ENCODE peak calls at places on chromosomes 5 and 9, in eight cellular contexts. One of them, this sample, is unnamed. For H3K9me3, the result is how much of the 10 kb centered on the place peaks cover.

GRCh38 chr5:9473624-9474023 is 72.3 kb downstream of the SEMA5A start:
- DNase-seq in SK-N-SH: no peak
- DNase-seq in transverse colon: no peak
- DNase-seq in stomach: no peak
- DNase-seq in Panc1: no peak
- DNase-seq in spleen: no peak
- DNase-seq in breast epithelium: no peak
- DNase-seq in HCT116: no peak
- DNase-seq in this sample: no peak

GRCh38 chr5:181054871-181055494 is 14.9 kb downstream of the BTNL9 start:
- DNase-seq in SK-N-SH: no peak
- DNase-seq in transverse colon: no peak
- DNase-seq in spleen: no peak
- DNase-seq in HCT116: no peak
- DNase-seq in Panc1: no peak
- DNase-seq in breast epithelium: no peak
- DNase-seq in stomach: no peak
- DNase-seq in this sample: no peak

GRCh38 chr5:52648726-52649125 is 139.0 kb upstream of the ITGA1 start:
- DNase-seq in breast epithelium: no peak
- DNase-seq in transverse colon: no peak
- DNase-seq in stomach: no peak
- DNase-seq in Panc1: no peak
- DNase-seq in HCT116: no peak
- DNase-seq in spleen: no peak
- DNase-seq in SK-N-SH: no peak
- DNase-seq in this sample: no peak

GRCh38 chr9:29349050-29349449 is 1775.8 kb upstream of the C9orf72 start:
- DNase-seq in stomach: no peak
- DNase-seq in SK-N-SH: no peak
- DNase-seq in transverse colon: no peak
- DNase-seq in Panc1: no peak
- DNase-seq in breast epithelium: no peak
- DNase-seq in HCT116: no peak
- DNase-seq in spleen: no peak
- DNase-seq in this sample: no peak

GRCh38 chr5:174572591-174572990 is 151.8 kb upstream of the MSX2 start:
- DNase-seq in SK-N-SH: no peak
- DNase-seq in HCT116: no peak
- DNase-seq in breast epithelium: no peak
- DNase-seq in spleen: no peak
- DNase-seq in transverse colon: no peak
- DNase-seq in stomach: no peak
- DNase-seq in Panc1: no peak
- DNase-seq in this sample: no peak

GRCh38 chr5:111143910-111144309 is 51.8 kb downstream of the WDR36 start:
- DNase-seq in breast epithelium: peak
- DNase-seq in HCT116: no peak
- DNase-seq in transverse colon: no peak
- DNase-seq in spleen: no peak
- DNase-seq in SK-N-SH: no peak
- DNase-seq in stomach: no peak
- DNase-seq in Panc1: no peak
- DNase-seq in this sample: no peak

GRCh38 chr9:26129216-26129615 is 451.0 kb upstream of the TUSC1 start:
- DNase-seq in HCT116: no peak
- DNase-seq in Panc1: no peak
- DNase-seq in stomach: no peak
- DNase-seq in SK-N-SH: no peak
- DNase-seq in breast epithelium: no peak
- DNase-seq in spleen: no peak
- DNase-seq in transverse colon: no peak
- DNase-seq in this sample: no peak

GRCh38 chr9:134781895-134782294 is 98.7 kb upstream of the FCN2 start:
- DNase-seq in Panc1: no peak
- DNase-seq in transverse colon: no peak
- DNase-seq in HCT116: no peak
- DNase-seq in stomach: no peak
- DNase-seq in spleen: no peak
- DNase-seq in SK-N-SH: peak
- DNase-seq in breast epithelium: no peak
- DNase-seq in this sample: no peak

GRCh38 chr5:176446884-176447537 is 1.2 kb upstream of the FAF2 start:
- DNase-seq in transverse colon: peak
- DNase-seq in SK-N-SH: no peak
- DNase-seq in breast epithelium: no peak
- DNase-seq in stomach: no peak
- DNase-seq in Panc1: no peak
- DNase-seq in HCT116: no peak
- DNase-seq in spleen: peak
- DNase-seq in this sample: no peak

GRCh38 chr5:124180523-124181461 is 565.6 kb downstream of the ZNF608 start:
- DNase-seq in stomach: no peak
- DNase-seq in SK-N-SH: no peak
- DNase-seq in spleen: no peak
- DNase-seq in HCT116: no peak
- DNase-seq in breast epithelium: no peak
- DNase-seq in transverse colon: no peak
- DNase-seq in Panc1: no peak
- DNase-seq in this sample: no peak

GRCh38 chr5:112316731-112317130 is 102.3 kb downstream of the EPB41L4A start:
- DNase-seq in Panc1: no peak
- DNase-seq in transverse colon: no peak
- DNase-seq in spleen: no peak
- DNase-seq in breast epithelium: no peak
- DNase-seq in SK-N-SH: no peak
- DNase-seq in HCT116: no peak
- DNase-seq in stomach: peak
- DNase-seq in this sample: no peak

GRCh38 chr9:83444110-83444509 is 94.1 kb downstream of the FRMD3 start:
- DNase-seq in breast epithelium: no peak
- DNase-seq in SK-N-SH: peak
- DNase-seq in spleen: no peak
- DNase-seq in transverse colon: no peak
- DNase-seq in stomach: no peak
- DNase-seq in Panc1: no peak
- DNase-seq in HCT116: no peak
- DNase-seq in this sample: no peak

GRCh38 chr5:148875205-148875875 is 48.9 kb downstream of the ADRB2 start:
- DNase-seq in SK-N-SH: no peak
- DNase-seq in HCT116: no peak
- DNase-seq in Panc1: no peak
- DNase-seq in transverse colon: no peak
- DNase-seq in stomach: no peak
- DNase-seq in spleen: no peak
- DNase-seq in breast epithelium: no peak
- DNase-seq in this sample: no peak

GRCh38 chr5:65919773-65920172 is 6.6 kb upstream of the ERBIN start:
- DNase-seq in HCT116: no peak
- DNase-seq in breast epithelium: no peak
- DNase-seq in SK-N-SH: no peak
- DNase-seq in Panc1: no peak
- DNase-seq in stomach: no peak
- DNase-seq in spleen: no peak
- DNase-seq in transverse colon: no peak
- DNase-seq in this sample: no peak

GRCh38 chr5:115366223-115366622 is 69.8 kb upstream of the CCDC112 start:
- DNase-seq in SK-N-SH: peak
- DNase-seq in HCT116: no peak
- DNase-seq in breast epithelium: no peak
- DNase-seq in Panc1: no peak
- DNase-seq in stomach: no peak
- DNase-seq in transverse colon: no peak
- DNase-seq in spleen: no peak
- DNase-seq in this sample: no peak

GRCh38 chr5:16616536-16617271 is at the start of gene RETREG1:
- DNase-seq in transverse colon: peak
- DNase-seq in breast epithelium: peak
- DNase-seq in spleen: peak
- DNase-seq in HCT116: peak
- DNase-seq in stomach: peak
- DNase-seq in Panc1: no peak
- DNase-seq in SK-N-SH: peak
- DNase-seq in this sample: peak

GRCh38 chr9:76475691-76476090 is 16.7 kb downstream of the GCNT1 start:
- DNase-seq in HCT116: no peak
- DNase-seq in breast epithelium: no peak
- DNase-seq in SK-N-SH: no peak
- DNase-seq in transverse colon: no peak
- DNase-seq in spleen: no peak
- DNase-seq in Panc1: no peak
- DNase-seq in stomach: no peak
- DNase-seq in this sample: no peak

GRCh38 chr5:138702166-138702826 is 50.9 kb upstream of the CTNNA1 start:
- DNase-seq in breast epithelium: no peak
- DNase-seq in SK-N-SH: no peak
- DNase-seq in Panc1: no peak
- DNase-seq in HCT116: peak
- DNase-seq in spleen: no peak
- DNase-seq in transverse colon: no peak
- DNase-seq in stomach: no peak
- DNase-seq in this sample: no peak

GRCh38 chr5:133938039-133938821 is 30.2 kb downstream of the C5orf15 start:
- DNase-seq in stomach: peak
- DNase-seq in HCT116: no peak
- DNase-seq in breast epithelium: no peak
- DNase-seq in transverse colon: no peak
- DNase-seq in SK-N-SH: no peak
- DNase-seq in spleen: no peak
- DNase-seq in Panc1: no peak
- DNase-seq in this sample: no peak

DNA sequence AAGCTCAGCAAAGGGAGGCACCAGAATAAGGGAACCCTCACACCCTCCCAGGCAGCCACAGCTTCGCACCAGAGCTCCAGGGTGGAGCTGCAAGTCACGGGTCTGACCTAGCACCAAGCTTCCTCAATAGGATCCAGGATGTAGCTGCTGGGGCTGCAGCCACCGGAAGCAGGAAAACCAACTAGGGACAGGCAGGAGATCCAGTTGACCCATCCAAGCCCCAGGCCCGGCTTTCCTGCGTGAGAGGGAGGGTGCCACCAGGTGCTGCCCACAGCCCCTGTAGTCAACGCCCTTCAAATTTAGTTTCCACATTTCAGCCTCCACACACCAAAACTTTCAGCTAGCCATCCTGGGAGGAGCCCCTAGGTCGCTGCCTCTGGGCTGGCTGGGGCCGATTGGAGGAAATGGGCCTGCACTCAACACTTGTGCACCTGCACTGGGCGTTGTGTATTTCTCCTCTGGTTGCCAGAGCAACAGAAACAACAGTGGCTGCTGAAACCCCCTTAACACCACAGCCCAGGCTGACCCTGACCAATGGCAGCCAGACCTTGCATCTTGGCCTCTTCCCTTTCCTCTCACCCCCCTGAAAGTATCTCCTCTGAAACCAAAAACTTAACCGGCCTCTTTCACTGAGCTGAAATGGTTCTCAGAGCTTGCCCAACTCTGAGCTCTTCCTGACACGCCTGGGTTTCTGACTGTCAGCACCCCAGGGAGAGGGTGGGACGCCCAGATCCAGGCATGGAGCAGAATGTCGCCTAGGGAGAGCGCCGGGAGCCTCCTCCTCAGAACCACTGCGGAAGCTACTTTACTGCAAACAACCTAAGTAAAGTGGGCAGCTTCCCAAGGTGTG is 226.5 kb upstream of the MAP3K1 start:
- DNase-seq in HCT116: no peak
- DNase-seq in SK-N-SH: no peak
- DNase-seq in Panc1: no peak
- DNase-seq in stomach: peak
- DNase-seq in transverse colon: peak
- DNase-seq in breast epithelium: no peak
- DNase-seq in spleen: peak
- DNase-seq in this sample: no peak
- TF ChIP-seq POLR2AphosphoS5 in HCT116: no peak
- TF ChIP-seq POLR2AphosphoS5 in SK-N-SH: no peak
- TF ChIP-seq POLR2AphosphoS5 in Panc1: no peak
- TF ChIP-seq POLR2AphosphoS5 in stomach: no peak
- TF ChIP-seq POLR2AphosphoS5 in transverse colon: no peak
- TF ChIP-seq POLR2AphosphoS5 in breast epithelium: no peak
- TF ChIP-seq POLR2AphosphoS5 in spleen: peak
- TF ChIP-seq POLR2AphosphoS5 in this sample: no peak

DNA sequence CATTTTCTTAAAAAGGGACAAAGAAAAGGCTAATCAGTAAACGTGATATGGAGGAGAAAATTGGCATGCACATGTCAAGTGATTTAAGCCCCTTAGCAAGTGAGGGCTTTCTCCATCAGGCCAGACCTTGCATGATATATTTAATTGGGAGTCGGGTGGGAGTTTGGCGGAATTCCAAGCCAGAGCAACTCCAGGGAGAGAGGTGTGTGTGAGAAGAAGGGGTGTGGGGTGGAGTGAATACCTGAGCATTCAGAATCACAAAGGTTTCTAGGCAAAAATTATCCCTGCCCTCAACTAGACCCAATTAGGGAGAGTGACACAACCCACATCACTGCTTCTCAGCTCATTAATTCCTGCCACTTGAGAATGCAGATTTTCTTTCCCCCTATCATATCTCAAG is 279.7 kb upstream of the TUT7 start:
- DNase-seq in spleen: no peak
- DNase-seq in Panc1: no peak
- DNase-seq in transverse colon: no peak
- DNase-seq in HCT116: no peak
- DNase-seq in SK-N-SH: no peak
- DNase-seq in breast epithelium: no peak
- DNase-seq in stomach: no peak
- DNase-seq in this sample: no peak
- H3K9me3 ChIP-seq in spleen: under half
- H3K9me3 ChIP-seq in Panc1: under half
- H3K9me3 ChIP-seq in transverse colon: under half
- H3K9me3 ChIP-seq in HCT116: under half
- H3K9me3 ChIP-seq in SK-N-SH: under half
- H3K9me3 ChIP-seq in breast epithelium: under half
- H3K9me3 ChIP-seq in stomach: under half
- H3K9me3 ChIP-seq in this sample: under half

DNA sequence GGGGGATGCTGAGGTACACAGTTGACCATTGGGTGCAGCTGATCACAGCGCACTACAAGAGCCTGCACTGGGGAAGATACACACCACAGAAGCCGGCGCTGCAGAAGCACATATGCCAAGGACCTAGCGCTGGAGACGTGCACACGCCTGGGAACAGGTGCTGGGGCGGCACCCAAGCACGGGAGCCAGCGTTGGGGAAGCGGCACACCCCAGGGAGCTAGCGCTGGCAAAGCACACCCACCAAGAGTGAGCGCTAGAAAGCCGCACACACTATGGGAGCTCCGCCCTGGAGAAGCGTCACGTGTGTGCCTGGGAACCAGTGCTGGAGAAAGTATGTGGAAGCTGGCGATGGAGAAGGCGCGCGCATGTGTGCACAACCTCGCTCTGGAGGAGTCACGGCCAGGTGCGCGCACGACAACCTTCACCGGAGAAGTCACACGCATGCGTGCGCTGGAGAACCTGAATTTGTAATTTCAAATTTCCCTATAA is 4.5 kb downstream of the FANCC start:
- DNase-seq in spleen: peak
- DNase-seq in SK-N-SH: peak
- DNase-seq in stomach: peak
- DNase-seq in transverse colon: peak
- DNase-seq in HCT116: peak
- DNase-seq in breast epithelium: peak
- DNase-seq in Panc1: no peak
- DNase-seq in this sample: peak
- TF ChIP-seq POLR2AphosphoS5 in spleen: no peak
- TF ChIP-seq POLR2AphosphoS5 in SK-N-SH: peak
- TF ChIP-seq POLR2AphosphoS5 in stomach: no peak
- TF ChIP-seq POLR2AphosphoS5 in transverse colon: peak
- TF ChIP-seq POLR2AphosphoS5 in HCT116: peak
- TF ChIP-seq POLR2AphosphoS5 in breast epithelium: no peak
- TF ChIP-seq POLR2AphosphoS5 in Panc1: no peak
- TF ChIP-seq POLR2AphosphoS5 in this sample: peak

GRCh38 chr5:134964359-134965270 is 3.1 kb upstream of the CATSPER3 start:
- DNase-seq in breast epithelium: no peak
- DNase-seq in transverse colon: no peak
- DNase-seq in spleen: no peak
- DNase-seq in SK-N-SH: no peak
- DNase-seq in HCT116: no peak
- DNase-seq in Panc1: no peak
- DNase-seq in stomach: no peak
- DNase-seq in this sample: no peak
- H3K9me3 ChIP-seq in breast epithelium: under half
- H3K9me3 ChIP-seq in transverse colon: under half
- H3K9me3 ChIP-seq in spleen: under half
- H3K9me3 ChIP-seq in SK-N-SH: under half
- H3K9me3 ChIP-seq in HCT116: under half
- H3K9me3 ChIP-seq in Panc1: under half
- H3K9me3 ChIP-seq in stomach: under half
- H3K9me3 ChIP-seq in this sample: under half

This sample was measured in prostate gland.